ENCODE peak calls at places on chromosomes 1 and 21, in seven cellular contexts. O, R, Y, S, N, A and U are unnamed samples.

GRCh38 chr1:172450524-172450885 is 6.6 kb upstream of the PIGC start:
- DNase-seq in O (no peak), R (no peak), Y (no peak), S (no peak), N (no peak), A (peak), U (no peak)

GRCh38 chr1:52706136-52706670 is 8.1 kb upstream of the COA7 start:
- DNase-seq in O (no peak), R (peak), Y (no peak), S (no peak), N (no peak), A (no peak), U (no peak)

GRCh38 chr1:178684542-178685000 is 40.5 kb upstream of the RALGPS2 start:
- DNase-seq in O (no peak), R (no peak), Y (peak), S (no peak), N (no peak), A (no peak), U (peak)

GRCh38 chr1:161486806-161487482 is 18.3 kb upstream of the FCGR2A start:
- DNase-seq in O (peak), R (no peak), Y (peak), S (peak), N (peak), A (peak), U (peak)

GRCh38 chr1:220521755-220522154 is 6.2 kb upstream of the MARK1 start:
- DNase-seq in O (no peak), R (no peak), Y (no peak), S (no peak), N (no peak), A (no peak), U (no peak)

GRCh38 chr1:231828182-231828920 is 201.8 kb downstream of the DISC1 start:
- DNase-seq in O (no peak), R (no peak), Y (peak), S (no peak), N (no peak), A (no peak), U (no peak)

GRCh38 chr21:45592208-45592619 is 50.0 kb upstream of the SLC19A1 start:
- DNase-seq in O (peak), R (peak), Y (no peak), S (no peak), N (peak), A (peak), U (no peak)

GRCh38 chr1:25433389-25434186 is 2.9 kb downstream of the MACO1 start:
- DNase-seq in O (no peak), R (no peak), Y (no peak), S (no peak), N (no peak), A (no peak), U (peak)

GRCh38 chr1:32538887-32539583 is at the start of gene ZBTB8A:
- DNase-seq in O (no peak), R (peak), Y (peak), S (peak), N (peak), A (peak), U (peak)

GRCh38 chr1:177476706-177477105 is 305.9 kb downstream of the BRINP2 start:
- DNase-seq in O (no peak), R (no peak), Y (no peak), S (no peak), N (no peak), A (no peak), U (no peak)

GRCh38 chr1:116769561-116769977 is 15.3 kb downstream of the CD2 start:
- DNase-seq in O (peak), R (no peak), Y (no peak), S (no peak), N (no peak), A (peak), U (no peak)

GRCh38 chr21:19908386-19908785 is 1089.8 kb upstream of the NCAM2 start:
- DNase-seq in O (no peak), R (no peak), Y (no peak), S (no peak), N (no peak), A (no peak), U (no peak)

GRCh38 chr1:244494659-244495058 is 33.6 kb downstream of the CATSPERE start:
- DNase-seq in O (no peak), R (no peak), Y (no peak), S (no peak), N (no peak), A (no peak), U (no peak)

GRCh38 chr1:235018720-235019444 is 109.8 kb downstream of the TOMM20 start:
- DNase-seq in O (no peak), R (peak), Y (no peak), S (no peak), N (no peak), A (no peak), U (no peak)

GRCh38 chr1:177274687-177275211 is 104.0 kb downstream of the BRINP2 start:
- DNase-seq in O (no peak), R (peak), Y (no peak), S (peak), N (no peak), A (no peak), U (no peak)

GRCh38 chr1:155324717-155325595 is 4.3 kb downstream of the RUSC1 start:
- DNase-seq in O (no peak), R (peak), Y (peak), S (peak), N (peak), A (peak), U (no peak)

GRCh38 chr1:2279210-2279639 is 51.1 kb downstream of the SKI start:
- DNase-seq in O (no peak), R (peak), Y (no peak), S (peak), N (no peak), A (no peak), U (no peak)

GRCh38 chr1:164805399-164805798 is 246.4 kb downstream of the PBX1 start:
- DNase-seq in O (no peak), R (no peak), Y (no peak), S (no peak), N (no peak), A (no peak), U (no peak)

GRCh38 chr1:25945756-25946155 is 39.5 kb upstream of the STMN1 start:
- DNase-seq in O (no peak), R (no peak), Y (no peak), S (no peak), N (no peak), A (no peak), U (no peak)

GRCh38 chr1:234229676-234230075 is 143.6 kb upstream of the COA6 start:
- DNase-seq in O (no peak), R (no peak), Y (no peak), S (no peak), N (no peak), A (no peak), U (no peak)

GRCh38 chr1:61160526-61160925 is 78.2 kb downstream of the NFIA start:
- DNase-seq in O (no peak), R (no peak), Y (no peak), S (no peak), N (no peak), A (no peak), U (no peak)

GRCh38 chr1:65965112-65965511 is 172.4 kb downstream of the PDE4B start:
- DNase-seq in O (no peak), R (no peak), Y (no peak), S (no peak), N (no peak), A (no peak), U (no peak)

GRCh38 chr1:88180449-88181108 is 503.5 kb upstream of the PKN2 start:
- DNase-seq in O (peak), R (peak), Y (peak), S (peak), N (peak), A (peak), U (peak)

GRCh38 chr1:240173836-240174235 is 82.2 kb downstream of the FMN2 start:
- DNase-seq in O (no peak), R (no peak), Y (no peak), S (no peak), N (no peak), A (no peak), U (no peak)

GRCh38 chr1:96145486-96145885 is 576.1 kb upstream of the PTBP2 start:
- DNase-seq in O (no peak), R (no peak), Y (no peak), S (no peak), N (no peak), A (no peak), U (no peak)

GRCh38 chr1:230423936-230424335 is 2.2 kb downstream of the PGBD5 start:
- DNase-seq in O (no peak), R (no peak), Y (no peak), S (no peak), N (no peak), A (no peak), U (no peak)

GRCh38 chr1:180175806-180176205 is 21.1 kb downstream of the QSOX1 start:
- DNase-seq in O (no peak), R (peak), Y (no peak), S (no peak), N (no peak), A (no peak), U (no peak)

GRCh38 chr1:155069551-155070391 is 6.2 kb downstream of the EFNA4 start:
- DNase-seq in O (no peak), R (no peak), Y (no peak), S (no peak), N (no peak), A (no peak), U (no peak)

GRCh38 chr1:187894349-187894748 is 1065.6 kb downstream of the PLA2G4A start:
- DNase-seq in O (no peak), R (no peak), Y (no peak), S (no peak), N (no peak), A (no peak), U (no peak)

GRCh38 chr1:167503626-167504458 is 14.5 kb downstream of the CD247 start:
- DNase-seq in O (no peak), R (no peak), Y (no peak), S (no peak), N (no peak), A (no peak), U (no peak)

GRCh38 chr1:247548092-247548491 is 842 bp upstream of the GCSAML start:
- DNase-seq in O (no peak), R (no peak), Y (no peak), S (no peak), N (no peak), A (no peak), U (no peak)

GRCh38 chr1:59434336-59434735 is 137.4 kb downstream of the FGGY start:
- DNase-seq in O (no peak), R (no peak), Y (no peak), S (no peak), N (no peak), A (no peak), U (no peak)

GRCh38 chr1:101040666-101041065 is 15.1 kb upstream of the DPH5 start:
- DNase-seq in O (no peak), R (no peak), Y (no peak), S (no peak), N (no peak), A (no peak), U (no peak)

GRCh38 chr21:42833439-42833815 is 45.9 kb downstream of the WDR4 start:
- DNase-seq in O (peak), R (no peak), Y (peak), S (no peak), N (peak), A (peak), U (no peak)

DNA sequence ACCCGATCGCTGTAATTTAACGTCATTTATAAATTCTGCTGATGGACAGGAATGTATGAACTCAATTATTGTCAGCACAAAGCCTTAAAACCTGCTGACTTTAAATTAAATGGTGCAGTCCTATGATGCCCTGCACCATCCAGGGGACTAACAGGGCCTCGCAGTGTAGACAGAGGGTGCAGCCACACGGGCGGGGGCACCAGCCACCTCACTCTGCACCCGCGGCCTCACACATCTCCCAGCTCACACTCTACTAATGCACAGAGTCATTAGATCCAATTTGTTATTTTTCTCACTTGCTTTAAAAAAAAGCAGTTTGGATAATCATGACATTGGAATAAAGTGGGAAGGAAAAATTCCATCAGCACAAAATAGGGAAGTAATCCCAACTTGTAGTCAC is 49.7 kb downstream of the PROX1 start:
- DNase-seq in O (no peak), R (no peak), Y (no peak), S (no peak), N (no peak), A (no peak), U (no peak)
- TF ChIP-seq POLR2A in O (no peak), R (no peak), Y (no peak), S (no peak), N (no peak), A (no peak), U (no peak)

DNA sequence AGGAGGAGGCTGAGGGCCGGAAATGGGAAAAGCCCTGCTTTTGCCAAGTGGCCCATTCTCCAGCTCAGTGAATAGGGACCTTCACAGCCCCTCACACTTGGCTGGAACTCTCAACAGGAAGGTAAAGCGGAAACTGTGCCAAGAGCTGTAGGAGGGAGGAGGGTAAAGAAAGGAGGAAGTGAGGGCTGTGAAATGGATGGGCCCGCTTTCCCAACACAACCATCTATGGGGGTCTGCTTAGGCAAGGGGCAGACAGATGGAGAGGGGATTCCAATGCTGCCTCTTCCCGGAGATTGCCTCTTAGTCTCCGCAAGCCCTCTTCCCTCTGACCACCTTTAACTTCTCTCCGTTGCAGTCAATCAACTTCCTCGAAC is 5.2 kb downstream of the INKA2 start:
- DNase-seq in O (no peak), R (no peak), Y (no peak), S (no peak), N (no peak), A (no peak), U (peak)
- H3K4me3 ChIP-seq in O (no peak), R (no peak), Y (no peak), S (no peak), N (no peak), A (no peak), U (no peak)

DNA sequence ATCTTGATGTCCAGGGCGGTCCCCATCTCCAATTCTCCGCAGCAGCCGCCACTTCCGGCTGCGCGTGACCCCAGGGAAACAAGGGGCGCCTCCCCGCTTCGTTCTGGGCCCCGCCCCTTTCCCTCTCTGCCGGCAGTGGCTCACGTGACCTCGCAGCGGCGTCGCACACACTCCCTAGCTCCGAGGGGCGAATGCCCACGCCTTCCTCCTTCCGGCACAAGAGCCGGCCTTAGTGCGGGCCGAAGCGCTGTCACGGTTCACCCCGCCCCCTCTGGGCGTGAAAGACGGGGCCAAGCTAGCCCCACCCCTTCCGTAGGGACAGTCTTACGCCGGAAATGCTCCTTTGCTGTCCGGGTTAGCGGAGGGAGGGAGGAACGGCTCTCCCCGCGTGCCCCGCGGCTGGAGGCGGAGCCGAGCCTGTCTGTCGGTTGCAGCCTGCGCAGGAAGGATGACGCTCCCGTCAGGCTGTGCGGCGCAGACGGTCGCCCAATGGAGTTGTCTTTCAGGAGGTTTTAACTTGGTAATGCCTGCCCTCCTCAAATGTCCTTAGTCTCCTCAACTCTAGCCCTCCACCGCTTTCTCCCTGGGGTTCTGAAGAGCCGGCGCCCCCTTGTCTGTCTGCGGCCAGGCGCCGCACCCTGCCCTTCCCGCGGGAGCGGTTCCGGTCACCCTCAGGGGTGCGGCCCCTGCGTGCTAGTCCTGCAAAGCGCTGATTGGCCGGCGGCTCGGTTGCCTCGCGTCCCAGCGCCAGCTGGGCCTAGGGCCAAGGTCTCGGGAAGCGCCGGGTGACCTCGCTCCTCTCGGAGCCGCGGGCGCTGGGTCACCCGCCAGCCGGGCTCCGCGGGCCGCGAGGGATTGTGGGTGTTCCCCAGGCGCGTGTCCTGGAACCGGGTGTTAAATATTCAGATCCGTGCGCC is at the start of gene VPS26C:
- DNase-seq in O (peak), R (peak), Y (peak), S (peak), N (peak), A (peak), U (peak)
- TF ChIP-seq EP300 in O (peak), R (peak), Y (no peak), S (peak), N (peak), A (peak), U (peak)

DNA sequence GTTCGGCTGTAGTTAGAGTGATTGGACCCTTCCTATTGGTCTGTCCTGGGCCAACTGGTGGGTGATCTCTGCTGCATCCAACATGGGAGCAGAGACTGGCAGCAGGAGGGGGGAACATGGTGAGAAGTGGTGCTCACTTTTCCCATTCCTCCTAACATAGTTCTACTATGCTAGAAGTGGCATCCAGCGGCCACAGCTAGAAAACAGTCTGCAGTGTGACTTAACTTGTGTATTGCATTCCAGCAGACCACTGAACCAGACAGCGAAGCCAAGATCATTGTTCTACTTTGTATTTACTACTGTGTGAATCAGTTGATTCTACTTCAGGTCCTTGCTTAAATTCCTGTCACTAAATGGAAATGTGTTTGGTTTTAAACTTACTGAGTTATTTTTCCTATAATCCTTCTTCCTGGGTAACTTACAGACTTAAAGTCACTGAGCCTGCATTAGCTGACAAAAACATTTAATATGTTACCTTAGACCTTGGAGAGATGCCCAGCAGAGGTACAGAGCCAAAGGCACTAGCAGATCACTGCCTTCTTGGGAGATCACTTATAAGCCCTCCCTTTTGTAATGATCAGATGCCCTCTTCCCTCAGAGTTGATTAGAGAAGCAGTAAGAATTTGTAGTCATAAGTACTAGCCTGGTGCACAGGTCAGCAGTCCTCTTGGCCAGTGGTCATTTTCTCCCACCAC is 8.2 kb downstream of the FABP3 start:
- DNase-seq in O (no peak), R (no peak), Y (no peak), S (no peak), N (no peak), A (no peak), U (no peak)
- TF ChIP-seq POLR2A in O (no peak), R (no peak), Y (no peak), S (no peak), N (no peak), A (no peak), U (no peak)

DNA sequence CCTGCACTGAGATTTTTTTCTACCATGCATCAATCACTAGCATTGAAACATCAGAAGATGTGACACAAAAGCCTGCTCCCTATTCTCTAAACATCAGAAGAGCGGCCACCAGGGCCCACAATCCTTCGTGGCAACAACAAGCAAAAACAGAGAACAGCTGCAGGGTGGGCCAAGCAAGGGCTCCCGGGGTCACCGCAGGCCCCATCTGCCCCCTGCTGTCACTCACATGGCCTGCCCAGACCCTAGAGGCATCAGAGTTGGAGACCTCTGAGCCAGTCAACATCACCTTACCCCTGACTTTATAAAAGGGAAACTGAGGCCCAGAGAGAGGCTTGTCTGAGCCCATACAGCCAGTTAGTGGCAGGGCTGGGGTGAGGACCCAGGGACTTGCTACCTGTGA is 1.8 kb downstream of the LAPTM5 start:
- DNase-seq in O (no peak), R (no peak), Y (no peak), S (no peak), N (no peak), A (no peak), U (no peak)
- H3K4me3 ChIP-seq in O (peak), R (peak), Y (no peak), S (no peak), N (no peak), A (no peak), U (peak)